ENCODE peak calls at places on chromosomes 2 and 18, in eight cellular contexts. J is SJSA1, F is cerebellar cortex, H is RPMI8226, D is GM12865, W is posterior vena cava, L is hippocampal formation, M is fibroblast of pulmonary artery. G is an unnamed sample.

GRCh38 chr2:54767921-54768320 is 44.5 kb downstream of the EML6 start:
- DNase-seq in D (peak; percentile 18), F (no peak), J (no peak), M (peak; percentile 77), H (no peak), W (no peak), L (no peak), G (peak; percentile 6)

GRCh38 chr2:227152093-227152766 is 11.8 kb downstream of the COL4A4 start:
- DNase-seq in L (no peak), D (peak; percentile 25), W (no peak), M (no peak), F (no peak), H (no peak), J (no peak), G (no peak)

GRCh38 chr18:50628543-50628905 is 68.6 kb downstream of the MAPK4 start:
- DNase-seq in M (no peak), L (no peak), H (no peak), W (no peak), D (no peak), F (no peak), J (no peak), G (no peak)

GRCh38 chr2:25700221-25700660 is 26.9 kb upstream of the DTNB start:
- DNase-seq in M (peak; percentile 50), H (peak; percentile 68), J (no peak), W (no peak), F (peak; percentile 83), D (peak; percentile 38), L (peak; percentile 20), G (peak; percentile 35)

GRCh38 chr18:49487711-49488310 is 777 bp upstream of the C18orf32 start:
- DNase-seq in J (no peak), M (no peak), H (peak; percentile 16), D (peak; percentile 27), F (peak; percentile 45), W (no peak), L (no peak), G (no peak)

GRCh38 chr2:172193331-172194089 is 90.8 kb upstream of the DLX2 start:
- DNase-seq in D (no peak), L (no peak), F (no peak), J (no peak), M (no peak), H (no peak), W (no peak), G (no peak)

GRCh38 chr2:225994748-225995405 is 595.4 kb downstream of the NYAP2 start:
- DNase-seq in H (no peak), J (no peak), F (no peak), M (peak; percentile 27), D (no peak), W (no peak), L (no peak), G (no peak)

GRCh38 chr18:61308795-61309393 is 24.3 kb upstream of the CDH20 start:
- DNase-seq in H (no peak), J (no peak), D (no peak), W (no peak), F (peak; percentile 43), M (no peak), L (peak; percentile 31), G (no peak)

GRCh38 chr18:70421471-70421870 is 132.6 kb downstream of the SOCS6 start:
- DNase-seq in H (no peak), J (peak; percentile 4), D (no peak), F (peak; percentile 25), M (peak; percentile 22), L (no peak), W (no peak), G (no peak)

GRCh38 chr18:34631567-34631966 is 78.5 kb upstream of the DTNA start:
- DNase-seq in J (no peak), D (no peak), M (no peak), W (no peak), L (no peak), F (no peak), H (no peak), G (no peak)

GRCh38 chr2:227351639-227352038 is 26.6 kb downstream of the MFF start:
- DNase-seq in F (no peak), D (peak; percentile 59), W (no peak), L (no peak), M (no peak), J (no peak), H (no peak), G (no peak)

GRCh38 chr2:150735894-150736498 is 248.5 kb upstream of the RND3 start:
- DNase-seq in L (no peak), M (no peak), F (no peak), D (no peak), J (no peak), W (no peak), H (no peak), G (no peak)

GRCh38 chr18:79884296-79884962 is 67.0 kb downstream of the SLC66A2 start:
- DNase-seq in J (no peak), L (no peak), W (no peak), F (no peak), M (no peak), H (no peak), D (no peak), G (no peak)

GRCh38 chr18:42654561-42654960 is 460.9 kb downstream of the RIT2 start:
- DNase-seq in J (no peak), H (no peak), F (no peak), L (no peak), M (peak; percentile 35), D (no peak), W (no peak), G (no peak)

GRCh38 chr2:60212174-60212945 is 341.1 kb downstream of the BCL11A start:
- DNase-seq in F (no peak), W (no peak), J (no peak), L (no peak), D (no peak), H (no peak), M (no peak), G (no peak)

GRCh38 chr18:24811963-24812681 is 351.7 kb downstream of the HRH4 start:
- DNase-seq in D (no peak), F (no peak), W (no peak), J (no peak), L (no peak), M (no peak), H (no peak), G (no peak)

GRCh38 chr2:195318440-195319111 is 338.4 kb upstream of the SLC39A10 start:
- DNase-seq in D (peak; percentile 46), F (peak; percentile 69), W (no peak), J (no peak), M (peak; percentile 63), L (peak; percentile 37), H (peak; percentile 46), G (peak; percentile 57)

GRCh38 chr2:132640116-132640515 is 29.9 kb downstream of the LYPD1 start:
- DNase-seq in M (no peak), F (no peak), J (no peak), D (no peak), H (no peak), L (no peak), W (no peak), G (no peak)

GRCh38 chr2:186365406-186365805 is 120.7 kb upstream of the ZC3H15 start:
- DNase-seq in H (no peak), D (no peak), J (no peak), F (no peak), L (no peak), W (no peak), M (peak; percentile 16), G (no peak)

GRCh38 chr2:215737496-215737895 is 275.9 kb downstream of the MREG start:
- DNase-seq in H (no peak), F (no peak), W (no peak), L (no peak), D (no peak), M (no peak), J (no peak), G (no peak)

GRCh38 chr18:70758780-70759179 is 469.9 kb downstream of the SOCS6 start:
- DNase-seq in M (no peak), F (no peak), J (no peak), L (no peak), W (no peak), D (no peak), H (no peak), G (no peak)

GRCh38 chr2:60549250-60550150 is 4.0 kb downstream of the BCL11A start:
- DNase-seq in L (no peak), D (peak; percentile 45), F (no peak), W (peak; percentile 79), J (no peak), M (no peak), H (peak; percentile 70), G (peak; percentile 12)

GRCh38 chr2:207748993-207749392 is 20.7 kb downstream of the FZD5 start:
- DNase-seq in J (no peak), H (no peak), F (no peak), M (no peak), L (no peak), D (no peak), W (no peak), G (no peak)

GRCh38 chr2:29166237-29166630 is 51.0 kb downstream of the CLIP4 start:
- DNase-seq in F (no peak), H (no peak), M (peak; percentile 25), W (no peak), L (no peak), D (no peak), J (no peak), G (no peak)

GRCh38 chr2:189549440-189549832 is 31.1 kb downstream of the SLC40A1 start:
- DNase-seq in J (no peak), F (no peak), D (no peak), H (no peak), L (no peak), W (no peak), M (peak; percentile 54), G (no peak)

GRCh38 chr18:13268035-13268700 is 49.6 kb downstream of the LDLRAD4 start:
- DNase-seq in M (peak; percentile 31), J (no peak), D (no peak), W (peak; percentile 79), L (no peak), F (no peak), H (no peak), G (no peak)

GRCh38 chr18:53560546-53560945 is 663.9 kb downstream of the MBD2 start:
- DNase-seq in W (no peak), H (no peak), L (no peak), M (no peak), J (no peak), F (no peak), D (no peak), G (no peak)

GRCh38 chr2:121197369-121198091 is 87.5 kb downstream of the TFCP2L1 start:
- DNase-seq in J (peak; percentile 68), L (peak; percentile 68), D (no peak), H (no peak), F (peak; percentile 23), W (peak; percentile 93), M (peak; percentile 57), G (no peak)

GRCh38 chr2:27831279-27832050 is 58.7 kb downstream of the RBKS start:
- DNase-seq in L (no peak), F (no peak), J (no peak), M (peak; percentile 46), H (no peak), W (no peak), D (no peak), G (no peak)

GRCh38 chr18:68564961-68565360 is 149.9 kb downstream of the TMX3 start:
- DNase-seq in L (no peak), H (no peak), W (no peak), F (no peak), J (no peak), D (no peak), M (peak; percentile 16), G (no peak)

GRCh38 chr18:10241571-10241970 is 212.9 kb upstream of the APCDD1 start:
- DNase-seq in W (no peak), F (no peak), M (peak; percentile 25), L (no peak), J (no peak), H (no peak), D (no peak), G (no peak)

GRCh38 chr18:45920367-45920766 is 46.8 kb downstream of the EPG5 start:
- DNase-seq in M (peak; percentile 86), D (peak; percentile 9), F (peak; percentile 57), H (peak; percentile 79), L (no peak), J (no peak), W (peak; percentile 93), G (no peak)

GRCh38 chr2:45241061-45241561 is 231.9 kb upstream of the SIX2 start:
- DNase-seq in D (no peak), H (no peak), W (no peak), M (peak; percentile 75), F (no peak), L (no peak), J (peak; percentile 8), G (no peak)